ENCODE peak calls at places on chromosomes 11 and 22, in eight cellular contexts. L is psoas muscle; F is skeletal muscle cell; K is non-pigmented ciliary epithelial cell; D is HFF-Myc; N is EL; M is effector memory CD4-positive, alpha-beta T cell; I is prostate gland. C is an unnamed sample.

GRCh38 chr22:23547818-23548500 is 32.1 kb downstream of the IGLL1 start:
- DNase-seq in K (no peak), D (no peak), I (no peak), M (no peak), N (no peak), L (no peak), F (no peak), C (no peak)

GRCh38 chr11:19822531-19822930 is 109.9 kb downstream of the NAV2 start:
- DNase-seq in I (no peak), N (no peak), F (no peak), K (no peak), M (no peak), D (no peak), L (no peak), C (no peak)

GRCh38 chr11:27451528-27451927 is 21.1 kb downstream of the LGR4 start:
- DNase-seq in I (no peak), M (no peak), K (no peak), D (no peak), L (no peak), F (no peak), N (no peak), C (no peak)

GRCh38 chr11:85619497-85619896 is 7.6 kb downstream of the DLG2 start:
- DNase-seq in K (no peak), I (no peak), L (no peak), D (no peak), F (no peak), M (no peak), N (peak), C (no peak)

GRCh38 chr22:36411589-36412258 is 24.0 kb upstream of the MYH9 start:
- DNase-seq in K (no peak), D (no peak), I (no peak), N (no peak), M (peak), L (no peak), F (no peak), C (no peak)

GRCh38 chr22:43289976-43290663 is 53.1 kb downstream of the SCUBE1 start:
- DNase-seq in N (peak), I (no peak), D (no peak), F (no peak), K (no peak), L (peak), M (no peak), C (no peak)

GRCh38 chr11:66868726-66869291 is 11.9 kb downstream of the LRFN4 start:
- DNase-seq in N (no peak), K (no peak), L (no peak), F (no peak), I (no peak), M (peak), D (no peak), C (no peak)

GRCh38 chr22:42623301-42623751 is 8.6 kb upstream of the POLDIP3 start:
- DNase-seq in N (no peak), M (no peak), K (no peak), F (no peak), L (no peak), D (no peak), I (no peak), C (no peak)

GRCh38 chr11:84476581-84476980 is 1150.6 kb downstream of the DLG2 start:
- DNase-seq in F (no peak), D (no peak), N (no peak), L (no peak), M (no peak), K (peak), I (no peak), C (no peak)

GRCh38 chr11:107549253-107549953 is 16.1 kb downstream of the ALKBH8 start:
- DNase-seq in D (peak), L (no peak), K (no peak), M (peak), I (no peak), N (peak), F (no peak), C (no peak)

GRCh38 chr11:19675397-19675796 is 37.2 kb upstream of the NAV2 start:
- DNase-seq in D (no peak), K (no peak), I (peak), L (no peak), N (no peak), M (no peak), F (no peak), C (no peak)

GRCh38 chr22:37953062-37953436 is 352 bp downstream of the C22orf23 start:
- DNase-seq in D (no peak), N (no peak), L (peak), K (no peak), M (no peak), F (no peak), I (no peak), C (no peak)

GRCh38 chr11:80086496-80087055 is 645.7 kb upstream of the TENM4 start:
- DNase-seq in M (no peak), I (no peak), D (no peak), K (no peak), N (no peak), L (no peak), F (no peak), C (no peak)

GRCh38 chr11:62400760-62401159 is 18.1 kb upstream of the SCGB1A1 start:
- DNase-seq in K (no peak), D (peak), I (peak), N (peak), L (peak), F (peak), M (no peak), C (no peak)

GRCh38 chr11:65501530-65502273 is 2.9 kb downstream of the MALAT1 start:
- DNase-seq in I (no peak), D (peak), N (peak), M (no peak), L (no peak), F (no peak), K (no peak), C (no peak)

GRCh38 chr11:9214765-9215164 is 50.4 kb downstream of the DENND5A start:
- DNase-seq in I (no peak), D (no peak), M (no peak), L (no peak), F (no peak), N (peak), K (no peak), C (no peak)

GRCh38 chr11:2653930-2654739 is 45.7 kb downstream of the KCNQ1OT1 start:
- DNase-seq in D (no peak), N (no peak), M (no peak), F (peak), I (no peak), L (no peak), K (no peak), C (no peak)

GRCh38 chr22:39212721-39213376 is 31.9 kb downstream of the PDGFB start:
- DNase-seq in F (no peak), K (no peak), D (no peak), M (no peak), L (no peak), I (no peak), N (peak), C (no peak)

GRCh38 chr22:49964136-49964492 is 3.5 kb downstream of the PIM3 start:
- DNase-seq in N (no peak), F (no peak), I (no peak), L (no peak), K (no peak), D (no peak), M (no peak), C (no peak)

GRCh38 chr11:11252403-11252802 is 100.6 kb downstream of the CSNK2A3 start:
- DNase-seq in F (no peak), L (no peak), N (no peak), K (no peak), D (no peak), M (no peak), I (no peak), C (no peak)